ENCODE peak calls at places on chromosomes 12 and 14, in six cellular contexts. Z is HCT116, S is HepG2, D is H1, T is K562, O is SK-N-SH. V is an unnamed sample.

GRCh38 chr12:114192013-114192412 is 213.9 kb downstream of the TBX5 start:
- DNase-seq in D (no peak), O (no peak), T (no peak), S (no peak), Z (no peak), V (no peak)

GRCh38 chr12:53777936-53778644 is 26.3 kb upstream of the CISTR start:
- DNase-seq in D (no peak), Z (no peak), T (no peak), S (no peak), O (no peak), V (no peak)

GRCh38 chr14:100536141-100536540 is 51.1 kb downstream of the BEGAIN start:
- DNase-seq in T (no peak), S (no peak), O (peak; percentile 73), D (no peak), Z (no peak), V (no peak)

GRCh38 chr12:105331805-105332251 is 1.3 kb downstream of the C12orf75 start:
- DNase-seq in D (no peak), O (peak; percentile 38), S (peak; percentile 32), Z (no peak), T (no peak), V (no peak)

GRCh38 chr14:58280954-58281787 is 17.2 kb upstream of the ARID4A start:
- DNase-seq in T (peak; percentile 23), Z (no peak), D (no peak), O (peak; percentile 33), S (no peak), V (no peak)

GRCh38 chr12:93918262-93918661 is 230.1 kb upstream of the PLXNC1 start:
- DNase-seq in Z (no peak), S (no peak), O (no peak), D (no peak), T (no peak), V (no peak)

GRCh38 chr12:122688291-122688690 is 14.9 kb downstream of the HCAR2 start:
- DNase-seq in T (no peak), S (no peak), Z (no peak), O (no peak), D (no peak), V (peak; percentile 18)

GRCh38 chr12:75816892-75817291 is 214.7 kb downstream of the PHLDA1 start:
- DNase-seq in O (no peak), Z (peak; percentile 58), D (no peak), S (no peak), T (no peak), V (no peak)

GRCh38 chr14:23518716-23519115 is 32.8 kb downstream of the ZFHX2 start:
- DNase-seq in D (peak; percentile 54), T (no peak), Z (no peak), O (no peak), S (no peak), V (no peak)

GRCh38 chr14:61563880-61564622 is 131.3 kb upstream of the HIF1A start:
- DNase-seq in Z (no peak), D (no peak), S (no peak), T (no peak), O (peak; percentile 45), V (no peak)

GRCh38 chr12:110310754-110311153 is 29.7 kb downstream of the ATP2A2 start:
- DNase-seq in T (no peak), D (no peak), S (no peak), Z (no peak), O (no peak), V (no peak)

GRCh38 chr12:14771651-14772137 is 31.6 kb downstream of the WBP11 start:
- DNase-seq in Z (no peak), D (no peak), T (no peak), S (no peak), O (peak; percentile 25), V (no peak)

GRCh38 chr12:125773033-125773432 is 707.8 kb downstream of the AACS start:
- DNase-seq in S (peak; percentile 27), T (peak; percentile 52), D (peak; percentile 82), Z (peak; percentile 6), O (peak; percentile 52), V (peak; percentile 75)

GRCh38 chr12:66331814-66332213 is 29.5 kb downstream of the HELB start:
- DNase-seq in D (no peak), Z (no peak), S (no peak), O (no peak), T (no peak), V (no peak)

GRCh38 chr12:1922985-1923384 is 4.5 kb upstream of the CACNA2D4 start:
- DNase-seq in S (no peak), O (no peak), D (no peak), T (no peak), Z (no peak), V (no peak)

DNA sequence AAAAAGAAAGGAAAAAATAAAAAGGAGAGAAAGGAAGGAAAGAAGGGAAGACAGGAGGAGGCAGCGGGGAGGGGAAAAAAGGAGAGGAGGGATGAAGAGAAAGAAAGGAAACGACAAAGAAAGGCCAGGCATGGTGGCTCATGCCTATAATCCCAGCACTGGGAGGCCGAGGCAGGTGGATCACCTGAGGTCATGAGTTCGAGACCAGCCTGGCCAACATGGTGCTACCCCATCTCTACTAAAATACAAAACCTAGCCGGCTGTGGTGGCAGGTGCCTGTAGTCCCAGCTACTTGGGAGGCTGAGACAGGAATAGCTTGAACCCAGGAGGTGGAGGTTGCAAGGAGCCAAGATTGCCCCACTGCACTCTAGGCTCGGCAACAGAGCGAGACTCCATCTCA is 18.4 kb downstream of the ATXN2 start:
- DNase-seq in D (no peak), Z (no peak), S (no peak), O (no peak), T (no peak), V (no peak)
- TF ChIP-seq JUND in D (no peak), Z (no peak), S (no peak), O (no peak), T (no peak), V (no peak)

DNA sequence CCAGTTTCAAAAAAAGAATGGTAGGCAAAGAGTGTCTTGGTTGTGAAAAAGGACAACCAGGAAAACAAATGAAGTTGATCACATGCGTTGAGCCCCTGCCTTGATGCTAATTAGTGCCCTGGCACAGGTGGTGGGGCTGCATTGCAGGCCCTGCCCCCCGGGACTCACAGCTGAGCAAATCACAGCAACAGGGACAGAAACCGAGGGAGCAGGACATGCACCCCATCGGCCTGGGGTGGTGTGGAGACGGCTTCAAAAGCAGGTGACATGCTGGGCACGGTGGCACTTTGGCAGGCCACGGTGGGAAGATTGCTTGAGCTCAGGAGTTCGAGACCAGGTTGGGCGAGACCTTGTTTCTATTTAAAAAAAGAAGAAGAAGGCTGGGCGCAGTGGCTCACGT is 1.1 kb upstream of the PAPLN start:
- DNase-seq in Z (no peak), S (no peak), D (peak; percentile 66), O (no peak), T (no peak), V (no peak)
- TF ChIP-seq JUND in Z (no peak), S (no peak), D (no peak), O (no peak), T (no peak), V (no peak)

DNA sequence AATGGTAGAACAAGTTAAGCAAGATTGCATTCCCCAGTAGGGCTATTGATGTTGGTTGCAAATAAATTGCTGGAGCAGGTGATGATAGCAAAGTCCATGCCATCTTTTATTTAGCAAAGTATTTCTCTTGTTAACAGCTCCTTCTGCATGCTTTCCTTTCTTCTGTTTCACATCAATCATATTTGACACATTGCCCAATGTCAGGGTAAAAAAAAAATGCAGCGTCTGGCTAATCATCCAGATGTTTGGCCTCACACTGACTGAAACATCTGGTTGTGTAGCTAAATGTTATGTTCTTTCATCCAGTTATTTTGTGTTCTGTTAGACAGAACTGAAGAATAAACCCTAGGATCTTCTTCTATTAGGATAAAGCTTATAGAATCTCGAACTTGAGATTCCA is 859.3 kb downstream of the DIO2 start:
- DNase-seq in D (no peak), Z (no peak), O (no peak), T (no peak), S (no peak), V (no peak)
- TF ChIP-seq JUND in D (no peak), Z (no peak), O (no peak), T (no peak), S (no peak), V (no peak)

DNA sequence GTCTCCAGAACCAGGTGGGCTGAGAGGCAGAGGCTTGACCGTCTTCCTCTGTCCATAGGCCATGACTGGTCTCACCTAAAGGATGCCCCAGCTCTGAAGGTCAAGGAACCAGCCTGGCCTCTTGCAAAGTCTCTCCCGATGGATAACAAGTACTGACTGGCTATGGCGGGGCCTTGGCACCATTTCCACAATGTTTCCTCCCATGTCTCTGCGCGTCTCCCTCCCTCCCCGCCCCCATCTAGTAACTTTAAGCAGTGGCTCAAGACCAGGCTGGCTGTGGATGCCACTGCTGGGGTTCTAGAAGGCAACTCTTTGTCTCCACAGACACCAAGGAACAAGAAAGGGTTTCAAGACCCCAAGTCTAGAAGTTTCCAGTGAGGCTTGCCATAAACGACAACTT is 275.5 kb downstream of the DPF3 start:
- DNase-seq in S (no peak), D (peak; percentile 33), T (no peak), Z (no peak), O (no peak), V (no peak)
- TF ChIP-seq JUND in S (no peak), D (no peak), T (no peak), Z (no peak), O (no peak), V (no peak)

DNA sequence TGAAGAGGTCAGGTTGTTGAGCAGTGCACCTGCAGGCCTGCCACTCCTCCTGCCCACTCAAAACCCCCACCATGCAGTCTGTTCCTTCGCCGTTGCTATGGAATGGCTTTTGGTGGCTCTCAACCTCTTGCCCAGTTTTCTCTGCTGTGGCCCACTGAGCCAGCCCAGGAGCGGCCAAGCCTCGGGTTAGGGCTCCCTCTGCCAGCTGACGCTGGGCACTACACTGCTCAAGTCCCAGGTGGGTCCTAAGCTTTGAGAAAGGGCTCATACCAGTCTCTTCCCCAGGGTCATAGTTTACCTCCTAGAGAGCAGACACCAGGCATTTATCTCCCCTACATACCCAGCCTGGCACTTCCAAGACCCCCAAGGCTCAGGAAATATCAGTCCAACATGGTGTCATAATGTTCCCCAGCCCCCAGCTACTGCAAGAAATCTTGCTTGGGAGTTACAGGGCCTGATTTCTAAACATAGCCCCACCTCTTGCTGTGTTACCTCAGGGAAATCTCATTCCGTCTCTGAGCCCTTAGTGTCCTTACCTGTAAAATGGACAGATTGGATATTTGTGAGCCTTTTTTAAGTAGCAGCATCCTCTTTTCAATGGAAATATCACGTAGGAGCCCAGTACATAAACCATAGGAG is 59.4 kb downstream of the TSPAN11 start:
- DNase-seq in O (peak; percentile 88), D (peak; percentile 85), T (peak; percentile 41), Z (peak; percentile 27), S (peak; percentile 33), V (peak; percentile 67)
- TF ChIP-seq JUND in O (no peak), D (no peak), T (no peak), Z (no peak), S (no peak), V (no peak)

GRCh38 chr12:40032433-40033259 is 73.2 kb downstream of the SLC2A13 start:
- DNase-seq in Z (no peak), O (no peak), D (no peak), T (no peak), S (no peak), V (peak; percentile 26)
- TF ChIP-seq JUND in Z (no peak), O (no peak), D (no peak), T (no peak), S (no peak), V (peak; percentile 28)

DNA sequence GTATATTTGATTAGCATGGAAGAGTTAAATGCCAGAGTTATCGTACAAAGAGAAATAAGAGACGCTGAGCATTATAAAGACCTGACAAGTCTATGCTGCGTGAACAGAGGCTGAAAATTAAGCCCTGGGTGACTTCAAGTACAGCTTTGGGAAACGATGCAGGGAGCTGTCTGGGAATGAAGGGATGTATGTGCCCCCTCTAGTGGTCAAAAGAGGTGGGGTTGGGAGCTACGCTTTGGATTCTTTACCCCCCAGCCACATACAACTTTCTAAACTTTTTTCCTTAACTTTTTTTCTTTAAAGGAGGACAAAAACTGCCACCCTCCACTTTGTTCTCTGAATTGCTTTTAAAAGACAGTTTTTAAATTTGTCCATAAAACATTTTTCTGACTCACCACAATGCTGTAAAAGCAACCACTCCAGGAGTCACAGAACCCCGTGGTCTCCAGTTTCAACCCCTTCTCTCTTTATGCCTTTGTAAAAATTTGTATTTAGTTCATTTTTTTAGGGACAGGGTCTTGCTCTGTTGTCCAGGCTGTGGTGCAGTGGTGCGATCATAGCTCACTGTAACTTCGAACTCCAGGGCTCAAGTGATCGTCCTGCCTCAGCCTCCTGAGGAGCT is 59.4 kb downstream of the ZNF664 start:
- DNase-seq in T (peak; percentile 82), D (peak; percentile 60), Z (peak; percentile 19), O (peak; percentile 83), S (peak; percentile 36), V (peak; percentile 79)
- TF ChIP-seq JUND in T (no peak), D (no peak), Z (no peak), O (no peak), S (no peak), V (no peak)